ENCODE peak calls at places on chromosome 11, in six cellular contexts. One of them, this sample, is unnamed.

GRCh38 chr11:33027233-33027632 is 11.6 kb downstream of the DEPDC7 start:
- DNase-seq in activated T-cell treated with anti-CD3 and anti-CD28 coated beads, Interleukin-2, amount 50 U/mL, for 1 hour: no peak
- DNase-seq in NCI-H1436: no peak
- DNase-seq in activated effector memory CD4-positive, alpha-beta T cell treated with Interleukin-2 at 50 U/mL for 16 hours: no peak
- DNase-seq in brain microvascular endothelial cell: no peak
- DNase-seq in T-helper 2 cell: no peak
- DNase-seq in this sample: no peak

GRCh38 chr11:10878408-10879214 is 20.8 kb upstream of the ZBED5 start:
- DNase-seq in activated T-cell treated with anti-CD3 and anti-CD28 coated beads, Interleukin-2, amount 50 U/mL, for 1 hour: no peak
- DNase-seq in NCI-H1436: peak
- DNase-seq in activated effector memory CD4-positive, alpha-beta T cell treated with Interleukin-2 at 50 U/mL for 16 hours: no peak
- DNase-seq in brain microvascular endothelial cell: peak
- DNase-seq in T-helper 2 cell: no peak
- DNase-seq in this sample: peak

GRCh38 chr11:296206-296975 is 2.9 kb downstream of the IFITM5 start:
- DNase-seq in activated T-cell treated with anti-CD3 and anti-CD28 coated beads, Interleukin-2, amount 50 U/mL, for 1 hour: peak
- DNase-seq in NCI-H1436: no peak
- DNase-seq in activated effector memory CD4-positive, alpha-beta T cell treated with Interleukin-2 at 50 U/mL for 16 hours: no peak
- DNase-seq in brain microvascular endothelial cell: no peak
- DNase-seq in T-helper 2 cell: peak
- DNase-seq in this sample: no peak

GRCh38 chr11:65722261-65722660 is 1.7 kb upstream of the RNASEH2C start:
- DNase-seq in activated T-cell treated with anti-CD3 and anti-CD28 coated beads, Interleukin-2, amount 50 U/mL, for 1 hour: no peak
- DNase-seq in NCI-H1436: no peak
- DNase-seq in activated effector memory CD4-positive, alpha-beta T cell treated with Interleukin-2 at 50 U/mL for 16 hours: no peak
- DNase-seq in brain microvascular endothelial cell: no peak
- DNase-seq in T-helper 2 cell: no peak
- DNase-seq in this sample: no peak

GRCh38 chr11:128205796-128206195 is 381.6 kb downstream of the ETS1 start:
- DNase-seq in activated T-cell treated with anti-CD3 and anti-CD28 coated beads, Interleukin-2, amount 50 U/mL, for 1 hour: no peak
- DNase-seq in NCI-H1436: no peak
- DNase-seq in activated effector memory CD4-positive, alpha-beta T cell treated with Interleukin-2 at 50 U/mL for 16 hours: no peak
- DNase-seq in brain microvascular endothelial cell: no peak
- DNase-seq in T-helper 2 cell: no peak
- DNase-seq in this sample: no peak

GRCh38 chr11:128040603-128041002 is 546.8 kb downstream of the ETS1 start:
- DNase-seq in activated T-cell treated with anti-CD3 and anti-CD28 coated beads, Interleukin-2, amount 50 U/mL, for 1 hour: no peak
- DNase-seq in NCI-H1436: no peak
- DNase-seq in activated effector memory CD4-positive, alpha-beta T cell treated with Interleukin-2 at 50 U/mL for 16 hours: no peak
- DNase-seq in brain microvascular endothelial cell: no peak
- DNase-seq in T-helper 2 cell: no peak
- DNase-seq in this sample: no peak

GRCh38 chr11:10580625-10581024 is 12.2 kb upstream of the LYVE1 start:
- DNase-seq in activated T-cell treated with anti-CD3 and anti-CD28 coated beads, Interleukin-2, amount 50 U/mL, for 1 hour: no peak
- DNase-seq in NCI-H1436: no peak
- DNase-seq in activated effector memory CD4-positive, alpha-beta T cell treated with Interleukin-2 at 50 U/mL for 16 hours: no peak
- DNase-seq in brain microvascular endothelial cell: no peak
- DNase-seq in T-helper 2 cell: no peak
- DNase-seq in this sample: no peak

GRCh38 chr11:66713746-66714480 is 15.1 kb downstream of the SPTBN2 start:
- DNase-seq in activated T-cell treated with anti-CD3 and anti-CD28 coated beads, Interleukin-2, amount 50 U/mL, for 1 hour: no peak
- DNase-seq in NCI-H1436: no peak
- DNase-seq in activated effector memory CD4-positive, alpha-beta T cell treated with Interleukin-2 at 50 U/mL for 16 hours: no peak
- DNase-seq in brain microvascular endothelial cell: no peak
- DNase-seq in T-helper 2 cell: no peak
- DNase-seq in this sample: no peak

GRCh38 chr11:111765984-111766833 is at the start of gene PPP2R1B:
- DNase-seq in activated T-cell treated with anti-CD3 and anti-CD28 coated beads, Interleukin-2, amount 50 U/mL, for 1 hour: peak
- DNase-seq in NCI-H1436: peak
- DNase-seq in activated effector memory CD4-positive, alpha-beta T cell treated with Interleukin-2 at 50 U/mL for 16 hours: peak
- DNase-seq in brain microvascular endothelial cell: peak
- DNase-seq in T-helper 2 cell: peak
- DNase-seq in this sample: peak

GRCh38 chr11:67230406-67230805 is 35.9 kb upstream of the GRK2 start:
- DNase-seq in activated T-cell treated with anti-CD3 and anti-CD28 coated beads, Interleukin-2, amount 50 U/mL, for 1 hour: no peak
- DNase-seq in NCI-H1436: no peak
- DNase-seq in activated effector memory CD4-positive, alpha-beta T cell treated with Interleukin-2 at 50 U/mL for 16 hours: no peak
- DNase-seq in brain microvascular endothelial cell: no peak
- DNase-seq in T-helper 2 cell: no peak
- DNase-seq in this sample: peak

GRCh38 chr11:118608268-118609214 is 1.1 kb downstream of the PHLDB1 start:
- DNase-seq in activated T-cell treated with anti-CD3 and anti-CD28 coated beads, Interleukin-2, amount 50 U/mL, for 1 hour: peak
- DNase-seq in NCI-H1436: no peak
- DNase-seq in activated effector memory CD4-positive, alpha-beta T cell treated with Interleukin-2 at 50 U/mL for 16 hours: peak
- DNase-seq in brain microvascular endothelial cell: peak
- DNase-seq in T-helper 2 cell: peak
- DNase-seq in this sample: peak

GRCh38 chr11:126048198-126048597 is 14.5 kb downstream of the CDON start:
- DNase-seq in activated T-cell treated with anti-CD3 and anti-CD28 coated beads, Interleukin-2, amount 50 U/mL, for 1 hour: no peak
- DNase-seq in NCI-H1436: no peak
- DNase-seq in activated effector memory CD4-positive, alpha-beta T cell treated with Interleukin-2 at 50 U/mL for 16 hours: no peak
- DNase-seq in brain microvascular endothelial cell: no peak
- DNase-seq in T-helper 2 cell: no peak
- DNase-seq in this sample: no peak

GRCh38 chr11:9748361-9748970 is 84.6 kb downstream of the SWAP70 start:
- DNase-seq in activated T-cell treated with anti-CD3 and anti-CD28 coated beads, Interleukin-2, amount 50 U/mL, for 1 hour: peak
- DNase-seq in NCI-H1436: peak
- DNase-seq in activated effector memory CD4-positive, alpha-beta T cell treated with Interleukin-2 at 50 U/mL for 16 hours: peak
- DNase-seq in brain microvascular endothelial cell: peak
- DNase-seq in T-helper 2 cell: no peak
- DNase-seq in this sample: peak

GRCh38 chr11:33178443-33179154 is 17.3 kb upstream of the CSTF3 start:
- DNase-seq in activated T-cell treated with anti-CD3 and anti-CD28 coated beads, Interleukin-2, amount 50 U/mL, for 1 hour: no peak
- DNase-seq in NCI-H1436: no peak
- DNase-seq in activated effector memory CD4-positive, alpha-beta T cell treated with Interleukin-2 at 50 U/mL for 16 hours: no peak
- DNase-seq in brain microvascular endothelial cell: peak
- DNase-seq in T-helper 2 cell: no peak
- DNase-seq in this sample: no peak

GRCh38 chr11:71484248-71485062 is 31.5 kb downstream of the NADSYN1 start:
- DNase-seq in activated T-cell treated with anti-CD3 and anti-CD28 coated beads, Interleukin-2, amount 50 U/mL, for 1 hour: peak
- DNase-seq in NCI-H1436: no peak
- DNase-seq in activated effector memory CD4-positive, alpha-beta T cell treated with Interleukin-2 at 50 U/mL for 16 hours: no peak
- DNase-seq in brain microvascular endothelial cell: no peak
- DNase-seq in T-helper 2 cell: no peak
- DNase-seq in this sample: no peak

GRCh38 chr11:123193742-123194141 is 1.3 kb downstream of the CLMP start:
- DNase-seq in activated T-cell treated with anti-CD3 and anti-CD28 coated beads, Interleukin-2, amount 50 U/mL, for 1 hour: no peak
- DNase-seq in NCI-H1436: no peak
- DNase-seq in activated effector memory CD4-positive, alpha-beta T cell treated with Interleukin-2 at 50 U/mL for 16 hours: no peak
- DNase-seq in brain microvascular endothelial cell: no peak
- DNase-seq in T-helper 2 cell: no peak
- DNase-seq in this sample: no peak

GRCh38 chr11:46827995-46828394 is 18.1 kb downstream of the CKAP5 start:
- DNase-seq in activated T-cell treated with anti-CD3 and anti-CD28 coated beads, Interleukin-2, amount 50 U/mL, for 1 hour: no peak
- DNase-seq in NCI-H1436: no peak
- DNase-seq in activated effector memory CD4-positive, alpha-beta T cell treated with Interleukin-2 at 50 U/mL for 16 hours: no peak
- DNase-seq in brain microvascular endothelial cell: no peak
- DNase-seq in T-helper 2 cell: no peak
- DNase-seq in this sample: peak

GRCh38 chr11:18802381-18803257 is 11.0 kb upstream of the PTPN5 start:
- DNase-seq in activated T-cell treated with anti-CD3 and anti-CD28 coated beads, Interleukin-2, amount 50 U/mL, for 1 hour: no peak
- DNase-seq in NCI-H1436: peak
- DNase-seq in activated effector memory CD4-positive, alpha-beta T cell treated with Interleukin-2 at 50 U/mL for 16 hours: no peak
- DNase-seq in brain microvascular endothelial cell: peak
- DNase-seq in T-helper 2 cell: no peak
- DNase-seq in this sample: peak

GRCh38 chr11:81039916-81040530 is 1599.2 kb upstream of the TENM4 start:
- DNase-seq in activated T-cell treated with anti-CD3 and anti-CD28 coated beads, Interleukin-2, amount 50 U/mL, for 1 hour: no peak
- DNase-seq in NCI-H1436: no peak
- DNase-seq in activated effector memory CD4-positive, alpha-beta T cell treated with Interleukin-2 at 50 U/mL for 16 hours: no peak
- DNase-seq in brain microvascular endothelial cell: no peak
- DNase-seq in T-helper 2 cell: no peak
- DNase-seq in this sample: no peak